ENCODE peak calls at places on chromosomes 13 and 19, in four cellular contexts. A, D, G and O are unnamed samples.
A peak's percentile ranks its signal among the peaks of the same experiment; 100 is the strongest.

GRCh38 chr19:48959341-48960239 is 4.9 kb downstream of the BAX start:
- DNase-seq in A (no peak), G (no peak), D (peak; percentile 55), O (no peak)

GRCh38 chr19:10461047-10461949 is 41.0 kb downstream of the PDE4A start:
- DNase-seq in D (peak; percentile 81), A (peak; percentile 97), G (peak; percentile 12), O (peak; percentile 60)

GRCh38 chr13:45296259-45296658 is 44.7 kb downstream of the TPT1 start:
- DNase-seq in A (no peak), G (no peak), D (no peak), O (no peak)

GRCh38 chr19:45768644-45769053 is 403 bp downstream of the SIX5 start:
- DNase-seq in A (peak; percentile 44), G (no peak), D (peak; percentile 79), O (no peak)

GRCh38 chr19:18439025-18439909 is 1.3 kb upstream of the ISYNA1 start:
- DNase-seq in A (no peak), G (peak; percentile 72), D (no peak), O (no peak)

GRCh38 chr19:36041831-36042230 is 9.2 kb upstream of the CLIP3 start:
- DNase-seq in G (peak; percentile 87), A (no peak), D (peak; percentile 72), O (no peak)

GRCh38 chr19:17076539-17076919 is 952 bp downstream of the MYO9B start:
- DNase-seq in G (no peak), D (no peak), A (no peak), O (no peak)

GRCh38 chr13:109215377-109215776 is 571.0 kb downstream of the IRS2 start:
- DNase-seq in G (no peak), D (no peak), A (no peak), O (no peak)

GRCh38 chr13:102793583-102794355 is 5.0 kb downstream of the POGLUT2 start:
- DNase-seq in D (no peak), G (no peak), A (no peak), O (no peak)

GRCh38 chr19:723247-723646 is 14.5 kb downstream of the PALM start:
- DNase-seq in A (no peak), G (no peak), D (no peak), O (no peak)

GRCh38 chr19:47899335-47899734 is 13.2 kb upstream of the SULT2A1 start:
- DNase-seq in G (no peak), D (no peak), A (no peak), O (no peak)

GRCh38 chr13:40271931-40272775 is 394.3 kb downstream of the FOXO1 start:
- DNase-seq in A (no peak), G (no peak), D (peak; percentile 14), O (no peak)

GRCh38 chr19:57351867-57352266 is 796 bp downstream of the ZNF304 start:
- DNase-seq in G (no peak), D (no peak), A (peak; percentile 32), O (no peak)

DNA sequence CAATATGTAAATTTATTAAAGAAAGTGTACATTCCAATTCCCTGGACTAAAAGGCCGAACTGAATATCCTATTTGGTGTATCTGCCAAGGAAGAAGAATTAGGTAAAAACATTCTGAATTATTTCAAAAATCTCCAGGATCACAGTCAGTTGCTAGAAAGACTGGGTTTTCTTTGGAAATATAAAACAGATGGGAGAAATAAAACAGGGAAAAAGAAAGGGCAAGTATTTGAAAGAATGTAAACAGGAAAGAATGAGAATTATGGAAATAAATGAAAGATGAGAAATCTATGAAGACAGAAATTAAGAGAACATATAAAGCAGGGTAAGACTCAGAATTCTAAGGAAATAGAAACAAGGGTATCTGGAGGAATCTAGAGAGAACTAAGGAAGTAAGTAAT is 556.0 kb downstream of the KCTD12 start:
- DNase-seq in G (no peak), D (no peak), A (no peak), O (no peak)
- TF ChIP-seq ESRRA in G (no peak), D (no peak), A (no peak), O (no peak)

GRCh38 chr19:55224038-55224665 is 4.4 kb downstream of the TMEM86B start:
- DNase-seq in A (no peak), G (no peak), D (no peak), O (no peak)
- H3K4me3 ChIP-seq in A (no peak overlapping the region), G (no peak overlapping the region), D (no peak overlapping the region), O (no peak overlapping the region)

GRCh38 chr19:33689138-33689746 is 67.5 kb downstream of the CHST8 start:
- DNase-seq in A (no peak), D (no peak), G (no peak), O (no peak)
- TF ChIP-seq ESRRA in A (no peak), D (no peak), G (no peak), O (no peak)

DNA sequence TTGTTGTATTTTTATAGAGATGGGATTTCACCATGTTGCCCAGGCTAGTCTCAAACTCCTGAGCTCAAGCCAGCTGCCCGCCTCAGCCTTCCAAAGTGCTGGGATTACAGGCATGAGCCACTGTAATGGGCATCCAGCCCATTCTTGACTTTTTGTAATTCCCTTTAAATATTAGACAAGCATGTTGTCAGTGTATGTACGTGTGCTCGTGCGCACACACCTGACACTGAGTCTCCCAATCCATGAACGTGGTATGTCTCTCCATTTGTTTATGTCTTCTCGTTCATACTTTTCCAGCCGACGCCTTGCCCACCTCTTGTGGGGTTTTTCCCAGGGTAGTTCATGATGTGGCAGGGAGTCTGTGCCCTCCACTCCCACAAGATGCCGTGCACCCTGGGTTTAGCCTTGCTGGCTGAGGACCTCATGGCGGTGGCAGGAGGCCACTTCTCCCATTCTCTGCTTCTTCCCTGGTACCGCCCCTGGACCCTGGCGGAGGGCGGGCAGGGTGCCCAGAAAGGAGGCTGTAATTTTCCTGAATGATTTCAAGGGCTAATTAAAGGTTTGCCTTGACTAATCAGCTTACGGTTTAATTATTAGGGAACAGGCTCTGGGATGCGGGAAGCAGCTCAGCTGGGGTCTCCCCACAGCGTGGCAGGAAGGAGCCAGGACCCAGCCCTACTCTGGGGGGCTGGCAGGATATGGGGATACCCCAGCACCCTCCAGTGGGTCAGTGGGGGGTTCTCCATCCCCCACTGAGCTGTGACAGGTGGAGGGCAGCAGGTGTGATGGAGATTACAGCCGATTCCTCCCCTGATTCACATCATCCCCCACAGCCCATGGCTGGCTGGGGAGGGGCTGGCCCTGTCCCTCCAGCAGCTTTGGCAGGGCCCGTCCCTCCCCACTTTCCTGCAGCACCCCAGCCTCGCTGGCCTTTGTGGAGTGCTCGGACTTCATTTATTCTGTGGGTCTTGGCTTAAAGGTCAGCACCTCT is 12.9 kb downstream of the PAK4 start:
- DNase-seq in D (no peak), G (no peak), A (no peak), O (no peak)
- H3K4me3 ChIP-seq in D (no peak overlapping the region), G (no peak overlapping the region), A (no peak overlapping the region), O (no peak overlapping the region)

GRCh38 chr13:111337741-111338140 is 17.3 kb downstream of the TEX29 start:
- DNase-seq in A (no peak), D (no peak), G (no peak), O (no peak)
- TF ChIP-seq ESRRA in A (no peak), D (no peak), G (no peak), O (no peak)

GRCh38 chr13:99227909-99228688 is 27.4 kb downstream of the UBAC2 start:
- DNase-seq in A (no peak), D (no peak), G (no peak), O (no peak)
- H3K4me3 ChIP-seq in A (no peak overlapping the region), D (no peak overlapping the region), G (no peak overlapping the region), O (peak overlapping the region; percentile 17)

DNA sequence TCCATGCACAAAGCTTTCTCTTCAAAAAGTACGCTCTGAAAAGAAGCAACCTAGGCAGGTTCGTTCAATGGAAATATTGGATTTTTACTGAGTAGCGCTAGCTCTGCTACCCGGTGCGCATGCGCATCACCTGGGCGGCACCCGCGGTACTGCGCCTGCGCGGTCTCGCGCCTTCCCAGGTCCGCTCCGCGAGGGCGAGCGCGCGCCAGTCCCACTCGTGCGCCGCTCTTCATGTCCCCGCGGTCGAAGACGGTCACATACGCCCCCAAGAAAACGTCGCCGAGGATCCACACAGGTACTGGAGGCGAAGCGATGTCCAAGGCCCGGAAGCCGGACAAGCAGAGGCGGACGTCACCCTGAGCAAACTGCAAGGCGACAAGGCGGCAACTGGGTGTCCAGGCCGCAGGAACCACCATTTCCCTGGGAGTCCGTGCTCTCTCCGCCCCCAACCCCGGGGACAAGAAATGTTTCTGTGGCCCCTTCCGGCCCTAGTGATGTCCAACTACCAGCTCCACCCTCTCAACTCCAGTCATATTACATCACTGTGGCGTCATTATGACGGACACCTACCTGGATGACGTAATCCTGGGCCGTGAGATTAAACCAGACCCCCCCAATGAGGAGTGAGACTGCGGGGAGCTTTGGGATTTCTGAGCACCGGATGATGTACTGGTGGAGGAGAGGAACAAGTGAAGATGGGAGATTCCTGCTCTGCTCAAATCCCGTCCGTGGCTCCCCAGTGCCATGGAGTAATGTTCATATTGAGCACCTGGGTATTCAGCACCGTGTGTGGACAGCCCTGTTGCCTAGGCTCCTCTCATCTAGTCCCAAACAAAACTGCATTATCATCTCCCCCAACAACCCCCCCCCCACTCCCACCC is 4.8 kb upstream of the KCNC3 start:
- DNase-seq in A (peak; percentile 99), D (peak; percentile 90), G (no peak), O (no peak)
- TF ChIP-seq ESRRA in A (peak; percentile 75), D (no peak), G (no peak), O (no peak)

GRCh38 chr19:2720777-2721569 is at the start of gene DIRAS1:
- DNase-seq in G (no peak), D (no peak), A (peak; percentile 89), O (no peak)

GRCh38 chr19:2716722-2717637 is 4.2 kb downstream of the DIRAS1 start:
- DNase-seq in D (no peak), G (no peak), A (no peak), O (no peak)

GRCh38 chr19:2719910-2720776 is 1.0 kb downstream of the DIRAS1 start:
- DNase-seq in D (no peak), A (no peak), G (no peak), O (no peak)

GRCh38 chr19:2717638-2718541 is 3.3 kb downstream of the DIRAS1 start:
- DNase-seq in G (no peak), D (no peak), A (no peak), O (no peak)

DNA sequence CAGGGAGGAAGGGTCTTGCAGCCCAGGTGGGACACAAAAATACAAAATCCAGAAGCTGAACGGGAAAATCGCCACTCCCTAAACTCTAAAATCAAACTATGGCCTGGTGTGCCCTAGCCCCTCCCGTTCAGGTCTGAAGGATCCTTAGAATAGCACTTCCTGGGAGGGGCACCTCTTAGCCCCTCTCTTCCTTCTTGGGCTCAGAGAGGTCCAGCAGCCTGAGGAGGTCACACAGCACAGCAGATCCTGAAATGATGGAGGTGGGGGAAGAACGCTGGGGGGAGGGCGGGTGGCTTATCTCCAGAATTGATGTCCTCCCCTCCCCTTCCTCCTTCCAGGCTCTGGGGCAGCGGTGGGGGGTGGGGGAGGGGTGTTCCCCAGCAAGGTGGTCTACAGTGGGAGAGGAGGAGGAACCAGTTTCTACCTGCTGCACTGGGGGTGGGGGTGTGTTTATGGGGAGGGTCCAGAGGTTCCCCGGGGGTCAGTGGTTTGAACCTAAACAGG is 1.9 kb downstream of the DIRAS1 start:
- DNase-seq in A (no peak), G (no peak), D (no peak), O (no peak)
- H3K4me3 ChIP-seq in A (no peak overlapping the region), G (no peak overlapping the region), D (no peak overlapping the region), O (no peak overlapping the region)